ENCODE peak calls at places on chromosomes 11 and 22, in six cellular contexts. Q, G, M, T, F and P are unnamed samples.

GRCh38 chr11:26704249-26704648 is 17.6 kb downstream of the SLC5A12 start:
- DNase-seq in Q (no peak), G (no peak), M (no peak), T (no peak), F (no peak), P (no peak)

GRCh38 chr11:68714047-68714856 is 29.9 kb downstream of the GAL start:
- DNase-seq in Q (no peak), G (no peak), M (no peak), T (no peak), F (no peak), P (no peak)

GRCh38 chr22:39472570-39473556 is 16.1 kb downstream of the MGAT3 start:
- DNase-seq in Q (no peak), G (no peak), M (no peak), T (no peak), F (no peak), P (no peak)

GRCh38 chr11:13278620-13279486 is 1.3 kb downstream of the BMAL1 start:
- DNase-seq in Q (no peak), G (no peak), M (no peak), T (no peak), F (no peak), P (no peak)

GRCh38 chr11:10534331-10534730 is 6.7 kb downstream of the RNF141 start:
- DNase-seq in Q (no peak), G (no peak), M (no peak), T (no peak), F (no peak), P (no peak)

GRCh38 chr11:64592656-64593055 is 1.6 kb downstream of the SLC22A12 start:
- DNase-seq in Q (no peak), G (no peak), M (no peak), T (no peak), F (no peak), P (no peak)

GRCh38 chr11:34630544-34630943 is 9.7 kb downstream of the EHF start:
- DNase-seq in Q (no peak), G (no peak), M (no peak), T (no peak), F (no peak), P (no peak)

GRCh38 chr11:124520253-124520854 is 23.1 kb downstream of the OR8B12 start:
- DNase-seq in Q (no peak), G (no peak), M (no peak), T (no peak), F (no peak), P (no peak)

GRCh38 chr22:47854680-47855079 is 1092.2 kb downstream of the TBC1D22A start:
- DNase-seq in Q (no peak), G (no peak), M (no peak), T (no peak), F (no peak), P (no peak)

GRCh38 chr11:47611240-47611863 is 17.1 kb upstream of the C1QTNF4 start:
- DNase-seq in Q (no peak), G (no peak), M (no peak), T (no peak), F (no peak), P (no peak)

GRCh38 chr11:120800206-120800605 is 223.7 kb upstream of the TBCEL start:
- DNase-seq in Q (no peak), G (no peak), M (no peak), T (no peak), F (no peak), P (no peak)

GRCh38 chr11:118136826-118137225 is 15.8 kb downstream of the SCN4B start:
- DNase-seq in Q (no peak), G (no peak), M (no peak), T (no peak), F (no peak), P (no peak)

GRCh38 chr22:39242809-39243442 is 1.9 kb downstream of the PDGFB start:
- DNase-seq in Q (no peak), G (no peak), M (peak), T (no peak), F (no peak), P (no peak)

GRCh38 chr11:20112291-20113146 is 47.8 kb downstream of the DBX1 start:
- DNase-seq in Q (no peak), G (peak), M (peak), T (peak), F (no peak), P (peak)

GRCh38 chr22:27799334-27800249 is 2.0 kb downstream of the MN1 start:
- DNase-seq in Q (no peak), G (no peak), M (no peak), T (no peak), F (no peak), P (no peak)

DNA sequence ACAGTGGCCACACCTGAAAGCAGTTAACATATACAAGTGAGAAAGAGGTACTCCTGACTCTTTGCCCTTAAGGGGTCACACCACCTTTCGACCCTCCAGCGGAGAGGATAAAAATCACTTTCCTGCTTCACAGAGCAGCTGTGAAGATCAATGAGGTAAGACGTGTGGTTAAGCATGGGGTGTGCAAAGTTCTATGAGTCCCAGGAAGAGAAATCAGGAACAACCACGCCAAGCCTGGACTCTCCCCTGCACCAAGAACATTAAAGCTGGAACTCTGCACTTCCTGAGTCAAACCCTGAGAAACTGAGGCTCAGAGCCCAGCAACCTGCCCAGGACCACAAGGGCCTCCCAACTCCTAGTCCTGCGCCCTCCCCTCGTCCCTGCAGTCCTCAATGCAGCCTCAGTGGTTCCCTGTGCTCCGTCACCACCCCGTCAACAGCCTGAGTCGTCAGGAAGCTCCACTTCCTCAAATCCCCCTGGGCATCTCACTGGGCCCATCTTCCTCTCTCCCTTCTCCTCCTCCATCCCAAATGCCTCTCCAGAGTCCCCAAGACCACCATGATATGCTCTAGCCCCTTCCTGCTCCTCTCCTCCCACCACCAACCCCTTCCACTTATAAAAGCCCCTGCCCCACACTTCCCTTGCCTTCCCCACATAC is 17.7 kb downstream of the TNKS1BP1 start:
- DNase-seq in Q (no peak), G (no peak), M (no peak), T (no peak), F (no peak), P (peak)
- TF ChIP-seq POLR2A in Q (no peak), G (no peak), M (no peak), T (no peak), F (no peak), P (no peak)

DNA sequence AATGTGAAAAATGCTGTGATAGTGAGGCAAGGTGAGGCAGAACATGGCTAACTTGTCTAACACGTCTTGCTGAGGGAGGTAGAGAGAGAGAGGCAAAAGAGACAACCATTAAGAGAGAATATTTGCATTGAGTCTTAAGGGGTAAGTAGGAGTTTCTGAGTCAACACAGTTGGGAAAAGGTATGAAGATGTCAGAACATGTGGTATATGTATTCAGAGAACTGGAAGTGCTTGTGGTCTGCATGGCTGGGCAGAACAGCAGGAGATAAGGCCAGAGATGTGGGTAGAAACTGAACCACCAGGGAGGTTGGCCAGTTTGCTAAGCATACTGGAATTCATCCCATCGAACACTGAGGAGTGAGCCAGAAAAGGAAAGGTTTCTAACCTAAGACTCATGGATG is 25.0 kb upstream of the SLC5A1 start:
- DNase-seq in Q (no peak), G (no peak), M (no peak), T (no peak), F (no peak), P (no peak)
- H3K4me3 ChIP-seq in Q (no peak), G (no peak), M (no peak), T (no peak), F (no peak), P (no peak)

GRCh38 chr11:74845978-74846517 is 97.4 kb downstream of the RNF169 start:
- DNase-seq in Q (no peak), G (no peak), M (no peak), T (no peak), F (no peak), P (no peak)

GRCh38 chr11:74846770-74847169 is 98.1 kb downstream of the RNF169 start:
- DNase-seq in Q (no peak), G (no peak), M (no peak), T (no peak), F (no peak), P (no peak)

GRCh38 chr11:74853223-74853622 is 95.7 kb downstream of the XRRA1 start:
- DNase-seq in Q (no peak), G (no peak), M (no peak), T (no peak), F (no peak), P (no peak)

GRCh38 chr11:74847895-74848294 is 99.2 kb downstream of the RNF169 start:
- DNase-seq in Q (no peak), G (no peak), M (no peak), T (no peak), F (no peak), P (no peak)

GRCh38 chr11:74849525-74850391 is 99.1 kb downstream of the XRRA1 start:
- DNase-seq in Q (no peak), G (no peak), M (no peak), T (peak), F (no peak), P (no peak)
- TF ChIP-seq POLR2A in Q (no peak), G (no peak), M (no peak), T (no peak), F (no peak), P (no peak)

DNA sequence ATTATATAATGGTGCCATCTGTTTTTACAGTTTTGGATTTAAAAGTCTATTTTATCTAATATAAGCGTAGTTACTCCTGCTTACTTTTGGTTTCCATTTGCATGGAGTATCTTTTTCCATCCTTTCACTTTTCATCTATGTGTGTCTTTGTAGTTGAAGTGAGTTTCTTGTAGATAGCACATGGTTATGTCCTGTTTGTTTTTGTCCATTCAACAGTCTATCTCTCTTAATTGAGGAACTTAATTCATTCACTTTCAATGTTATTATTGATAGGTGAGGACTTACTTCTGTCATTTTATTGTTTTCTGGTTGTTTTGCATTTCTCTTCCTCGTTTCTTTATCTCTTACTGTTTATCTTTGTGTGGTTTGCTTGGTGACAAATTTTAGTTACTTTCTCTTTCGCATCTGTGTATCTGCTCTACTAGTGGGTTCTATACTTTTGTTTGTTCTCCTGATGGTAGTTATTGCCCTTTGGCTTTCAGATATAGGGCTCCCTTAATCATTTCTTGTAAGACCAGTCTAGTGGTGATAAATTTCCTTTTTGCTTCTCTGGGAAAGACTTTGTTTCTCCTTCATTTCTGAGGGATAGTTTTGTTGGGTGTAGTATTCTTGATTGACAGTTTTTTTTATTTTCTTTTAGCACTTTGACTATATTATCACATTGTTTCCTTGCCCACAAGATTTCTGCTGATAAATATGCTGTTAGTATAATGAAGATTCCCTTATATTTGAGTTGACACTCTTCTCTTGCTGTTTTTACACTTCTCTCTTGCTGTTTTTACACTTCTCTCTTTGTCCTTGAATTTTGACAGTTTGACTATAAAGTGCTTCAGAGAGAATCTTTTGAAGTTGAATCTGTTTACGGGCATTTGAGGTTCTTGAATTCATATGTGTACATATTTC is 9.0 kb upstream of the RAG1 start:
- DNase-seq in Q (no peak), G (no peak), M (no peak), T (no peak), F (no peak), P (no peak)
- H3K4me3 ChIP-seq in Q (no peak), G (no peak), M (no peak), T (no peak), F (no peak), P (no peak)